ENCODE peak calls at places on chromosomes 3 and 15, in ten cellular contexts. S is RCC 7860; M is skeletal muscle cell; Z is fibroblast of the aortic adventitia; Q is naive B cell; H is NCI-H2029 treated with DMSO at 0.1 percent for 48 hours; V is GM12878; B is BJ; K is NCI-H1417; N is activated CD8-positive, alpha-beta T cell treated with anti-CD3 and anti-CD28 coated beads, Interleukin-2, amount 10 ng/mL, durations not matched to agents 7 days and 5 days. U is an unnamed sample.
A peak's percentile ranks its signal among the peaks of the same experiment; 100 is the strongest.

GRCh38 chr15:78996876-78997275 is 52.0 kb upstream of the CTSH start:
- DNase-seq in V (no peak), B (no peak), H (no peak), Q (no peak), M (no peak), K (no peak), Z (no peak), N (no peak), S (peak; percentile 83), U (no peak)

GRCh38 chr15:44215594-44215993 is 20.5 kb upstream of the FRMD5 start:
- DNase-seq in B (peak; percentile 90), K (peak; percentile 4), V (no peak), N (no peak), Z (peak; percentile 95), S (peak; percentile 91), H (no peak), Q (no peak), M (peak; percentile 60), U (no peak)

GRCh38 chr15:83030021-83030420 is 18.6 kb upstream of the C15orf40 start:
- DNase-seq in S (peak; percentile 11), Q (no peak), V (no peak), H (no peak), M (no peak), B (no peak), K (no peak), Z (no peak), N (no peak), U (no peak)

GRCh38 chr15:57694264-57694663 is 12.2 kb upstream of the POLR2M start:
- DNase-seq in H (no peak), M (no peak), B (peak; percentile 83), V (no peak), K (no peak), Q (no peak), N (no peak), S (no peak), Z (peak; percentile 62), U (no peak)

GRCh38 chr15:65991721-65992472 is 122.6 kb downstream of the RAB11A start:
- DNase-seq in B (no peak), N (no peak), Q (no peak), H (peak; percentile 50), M (no peak), V (no peak), K (peak; percentile 59), S (no peak), Z (no peak), U (peak; percentile 37)

GRCh38 chr3:116939091-116939490 is 229.5 kb downstream of the TUSC7 start:
- DNase-seq in Z (no peak), S (no peak), M (no peak), N (no peak), K (peak; percentile 3), H (no peak), B (no peak), V (no peak), Q (no peak), U (no peak)

GRCh38 chr3:176939022-176939817 is 258.1 kb downstream of the TBL1XR1 start:
- DNase-seq in M (peak; percentile 56), H (peak; percentile 94), Z (peak; percentile 91), K (peak; percentile 93), Q (peak; percentile 14), N (peak; percentile 57), B (no peak), S (peak; percentile 59), V (peak; percentile 5), U (peak; percentile 88)

GRCh38 chr3:127077068-127077467 is 94.2 kb downstream of the PLXNA1 start:
- DNase-seq in M (no peak), Q (no peak), Z (no peak), V (no peak), S (no peak), K (no peak), N (no peak), H (peak; percentile 1), B (no peak), U (no peak)

GRCh38 chr3:70999730-71000129 is 583.8 kb downstream of the FOXP1 start:
- DNase-seq in H (no peak), K (no peak), M (peak; percentile 68), S (no peak), Z (peak; percentile 74), V (no peak), N (no peak), B (peak; percentile 38), Q (no peak), U (no peak)

GRCh38 chr3:100971776-100972175 is 21.4 kb downstream of the ABI3BP start:
- DNase-seq in S (no peak), K (peak; percentile 74), N (no peak), Q (no peak), M (no peak), Z (no peak), H (no peak), B (no peak), V (no peak), U (peak; percentile 2)

GRCh38 chr15:70023064-70023768 is 74.5 kb downstream of the TLE3 start:
- DNase-seq in K (peak; percentile 37), Q (no peak), Z (peak; percentile 64), M (peak; percentile 78), V (peak; percentile 74), H (peak; percentile 10), B (peak; percentile 52), N (peak; percentile 83), S (peak; percentile 68), U (no peak)

GRCh38 chr15:63497642-63498100 is 6.7 kb upstream of the USP3 start:
- DNase-seq in H (no peak), M (no peak), S (no peak), Q (peak; percentile 85), Z (no peak), N (peak; percentile 77), B (no peak), V (no peak), K (no peak), U (no peak)

GRCh38 chr3:138195491-138195890 is 8.4 kb downstream of the ARMC8 start:
- DNase-seq in S (no peak), K (no peak), B (no peak), H (no peak), N (no peak), Q (no peak), Z (no peak), M (no peak), V (no peak), U (peak; percentile 4)

GRCh38 chr3:190178779-190179178 is 58.1 kb upstream of the P3H2 start:
- DNase-seq in V (no peak), S (no peak), B (no peak), Q (no peak), H (no peak), K (no peak), M (no peak), N (no peak), Z (no peak), U (no peak)

GRCh38 chr3:105195260-105195659 is 171.4 kb upstream of the ALCAM start:
- DNase-seq in Z (peak; percentile 62), H (no peak), M (peak; percentile 26), K (no peak), V (no peak), Q (no peak), B (no peak), S (no peak), N (no peak), U (no peak)

GRCh38 chr3:2504912-2505311 is 406.2 kb downstream of the CNTN4 start:
- DNase-seq in B (no peak), K (no peak), N (no peak), S (no peak), H (no peak), Q (no peak), M (no peak), V (no peak), Z (no peak), U (no peak)